ENCODE peak calls at places on chromosomes 2 and 18, in five cellular contexts. One of them, this sample, is unnamed. For H3K27me3, the result is how much of the 10 kb centered on the place peaks cover.

GRCh38 chr2:8049851-8050571 is 631.8 kb upstream of the ID2 start:
- DNase-seq in breast epithelium: no peak
- DNase-seq in HCT116: no peak
- DNase-seq in mammary epithelial cell: peak
- DNase-seq in fibroblast of lung: no peak
- DNase-seq in this sample: no peak

GRCh38 chr2:180222642-180223041 is 215.5 kb upstream of the CWC22 start:
- DNase-seq in breast epithelium: no peak
- DNase-seq in HCT116: no peak
- DNase-seq in mammary epithelial cell: peak
- DNase-seq in fibroblast of lung: peak
- DNase-seq in this sample: no peak

GRCh38 chr18:12295389-12296086 is 12.5 kb upstream of the TUBB6 start:
- DNase-seq in breast epithelium: no peak
- DNase-seq in HCT116: no peak
- DNase-seq in mammary epithelial cell: no peak
- DNase-seq in fibroblast of lung: no peak
- DNase-seq in this sample: no peak

GRCh38 chr18:413263-413662 is 87.2 kb downstream of the COLEC12 start:
- DNase-seq in breast epithelium: no peak
- DNase-seq in HCT116: no peak
- DNase-seq in mammary epithelial cell: no peak
- DNase-seq in fibroblast of lung: no peak
- DNase-seq in this sample: no peak

GRCh38 chr2:134762508-134762907 is 43.7 kb upstream of the TMEM163 start:
- DNase-seq in breast epithelium: no peak
- DNase-seq in HCT116: no peak
- DNase-seq in mammary epithelial cell: peak
- DNase-seq in fibroblast of lung: no peak
- DNase-seq in this sample: no peak

GRCh38 chr2:216343221-216343985 is 28.9 kb downstream of the MARCHF4 start:
- DNase-seq in breast epithelium: no peak
- DNase-seq in HCT116: no peak
- DNase-seq in mammary epithelial cell: no peak
- DNase-seq in fibroblast of lung: no peak
- DNase-seq in this sample: no peak

GRCh38 chr18:22182884-22183610 is 13.7 kb downstream of the GATA6 start:
- DNase-seq in breast epithelium: no peak
- DNase-seq in HCT116: no peak
- DNase-seq in mammary epithelial cell: peak
- DNase-seq in fibroblast of lung: no peak
- DNase-seq in this sample: no peak

GRCh38 chr2:25293145-25293544 is 48.6 kb downstream of the DNMT3A start:
- DNase-seq in breast epithelium: no peak
- DNase-seq in HCT116: no peak
- DNase-seq in mammary epithelial cell: no peak
- DNase-seq in fibroblast of lung: no peak
- DNase-seq in this sample: no peak

GRCh38 chr18:74497308-74497640 is 1.1 kb downstream of the CNDP2 start:
- DNase-seq in breast epithelium: no peak
- DNase-seq in HCT116: no peak
- DNase-seq in mammary epithelial cell: no peak
- DNase-seq in fibroblast of lung: no peak
- DNase-seq in this sample: no peak

GRCh38 chr2:19623488-19623887 is 265.1 kb upstream of the OSR1 start:
- DNase-seq in breast epithelium: no peak
- DNase-seq in HCT116: no peak
- DNase-seq in mammary epithelial cell: peak
- DNase-seq in fibroblast of lung: peak
- DNase-seq in this sample: no peak

GRCh38 chr18:50286391-50287027 is 983 bp downstream of the CXXC1 start:
- DNase-seq in breast epithelium: no peak
- DNase-seq in HCT116: peak
- DNase-seq in mammary epithelial cell: peak
- DNase-seq in fibroblast of lung: no peak
- DNase-seq in this sample: no peak

GRCh38 chr2:170504820-170505145 is 210.4 kb upstream of the SP5 start:
- DNase-seq in breast epithelium: no peak
- DNase-seq in HCT116: no peak
- DNase-seq in mammary epithelial cell: no peak
- DNase-seq in fibroblast of lung: no peak
- DNase-seq in this sample: no peak

GRCh38 chr2:197309369-197310231 is 980 bp downstream of the ANKRD44 start:
- DNase-seq in breast epithelium: no peak
- DNase-seq in HCT116: no peak
- DNase-seq in mammary epithelial cell: no peak
- DNase-seq in fibroblast of lung: no peak
- DNase-seq in this sample: no peak

GRCh38 chr18:13572148-13572547 is 154.2 kb downstream of the FAM210A start:
- DNase-seq in breast epithelium: no peak
- DNase-seq in HCT116: no peak
- DNase-seq in mammary epithelial cell: no peak
- DNase-seq in fibroblast of lung: no peak
- DNase-seq in this sample: no peak

GRCh38 chr18:13574761-13575160 is 151.6 kb downstream of the FAM210A start:
- DNase-seq in breast epithelium: no peak
- DNase-seq in HCT116: no peak
- DNase-seq in mammary epithelial cell: no peak
- DNase-seq in fibroblast of lung: no peak
- DNase-seq in this sample: no peak

GRCh38 chr18:13574355-13574754 is 152.0 kb downstream of the FAM210A start:
- DNase-seq in breast epithelium: no peak
- DNase-seq in HCT116: no peak
- DNase-seq in mammary epithelial cell: no peak
- DNase-seq in fibroblast of lung: no peak
- DNase-seq in this sample: no peak

GRCh38 chr18:13572721-13573120 is 153.6 kb downstream of the FAM210A start:
- DNase-seq in breast epithelium: no peak
- DNase-seq in HCT116: no peak
- DNase-seq in mammary epithelial cell: no peak
- DNase-seq in fibroblast of lung: no peak
- DNase-seq in this sample: no peak

DNA sequence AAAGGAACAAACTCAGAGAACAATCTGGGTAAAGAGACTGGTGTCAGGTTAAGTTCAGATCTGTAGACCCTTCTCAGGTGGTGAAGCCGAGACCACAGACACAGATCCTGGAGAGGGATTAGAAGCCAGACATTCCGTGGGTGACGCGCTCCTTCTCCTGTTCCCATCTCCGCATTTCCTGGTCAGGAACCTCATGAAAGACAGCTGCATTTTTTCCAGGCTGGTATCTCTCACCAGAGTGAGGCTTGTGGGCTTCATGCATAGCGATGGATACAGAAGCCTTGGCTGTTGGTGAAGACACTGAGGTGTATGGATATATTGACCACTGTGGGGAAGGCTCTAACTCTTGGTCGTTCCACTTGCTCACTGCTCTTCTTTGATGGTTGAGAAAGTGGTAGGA is 152.6 kb downstream of the FAM210A start:
- DNase-seq in breast epithelium: no peak
- DNase-seq in HCT116: no peak
- DNase-seq in mammary epithelial cell: no peak
- DNase-seq in fibroblast of lung: no peak
- DNase-seq in this sample: no peak
- H3K27me3 ChIP-seq in breast epithelium: under half
- H3K27me3 ChIP-seq in HCT116: under half
- H3K27me3 ChIP-seq in mammary epithelial cell: under half
- H3K27me3 ChIP-seq in fibroblast of lung: under half
- H3K27me3 ChIP-seq in this sample: under half

GRCh38 chr2:233466991-233467603 is 99.5 kb downstream of the USP40 start:
- DNase-seq in breast epithelium: no peak
- DNase-seq in HCT116: no peak
- DNase-seq in mammary epithelial cell: no peak
- DNase-seq in fibroblast of lung: no peak
- DNase-seq in this sample: peak
- H3K27ac ChIP-seq in breast epithelium: no peak
- H3K27ac ChIP-seq in HCT116: no peak
- H3K27ac ChIP-seq in mammary epithelial cell: no peak
- H3K27ac ChIP-seq in fibroblast of lung: no peak
- H3K27ac ChIP-seq in this sample: peak

GRCh38 chr18:76435321-76435989 is 59.6 kb downstream of the ZNF516 start:
- DNase-seq in breast epithelium: no peak
- DNase-seq in HCT116: no peak
- DNase-seq in mammary epithelial cell: no peak
- DNase-seq in fibroblast of lung: no peak
- DNase-seq in this sample: no peak
- TF ChIP-seq CTCF in breast epithelium: no peak
- TF ChIP-seq CTCF in HCT116: no peak
- TF ChIP-seq CTCF in mammary epithelial cell: no peak
- TF ChIP-seq CTCF in fibroblast of lung: no peak
- TF ChIP-seq CTCF in this sample: no peak

GRCh38 chr2:45004569-45005181 is 4.6 kb downstream of the SIX2 start:
- DNase-seq in breast epithelium: no peak
- DNase-seq in HCT116: no peak
- DNase-seq in mammary epithelial cell: no peak
- DNase-seq in fibroblast of lung: no peak
- DNase-seq in this sample: no peak
- H3K27me3 ChIP-seq in breast epithelium: half or more
- H3K27me3 ChIP-seq in HCT116: under half
- H3K27me3 ChIP-seq in mammary epithelial cell: under half
- H3K27me3 ChIP-seq in fibroblast of lung: half or more
- H3K27me3 ChIP-seq in this sample: half or more

DNA sequence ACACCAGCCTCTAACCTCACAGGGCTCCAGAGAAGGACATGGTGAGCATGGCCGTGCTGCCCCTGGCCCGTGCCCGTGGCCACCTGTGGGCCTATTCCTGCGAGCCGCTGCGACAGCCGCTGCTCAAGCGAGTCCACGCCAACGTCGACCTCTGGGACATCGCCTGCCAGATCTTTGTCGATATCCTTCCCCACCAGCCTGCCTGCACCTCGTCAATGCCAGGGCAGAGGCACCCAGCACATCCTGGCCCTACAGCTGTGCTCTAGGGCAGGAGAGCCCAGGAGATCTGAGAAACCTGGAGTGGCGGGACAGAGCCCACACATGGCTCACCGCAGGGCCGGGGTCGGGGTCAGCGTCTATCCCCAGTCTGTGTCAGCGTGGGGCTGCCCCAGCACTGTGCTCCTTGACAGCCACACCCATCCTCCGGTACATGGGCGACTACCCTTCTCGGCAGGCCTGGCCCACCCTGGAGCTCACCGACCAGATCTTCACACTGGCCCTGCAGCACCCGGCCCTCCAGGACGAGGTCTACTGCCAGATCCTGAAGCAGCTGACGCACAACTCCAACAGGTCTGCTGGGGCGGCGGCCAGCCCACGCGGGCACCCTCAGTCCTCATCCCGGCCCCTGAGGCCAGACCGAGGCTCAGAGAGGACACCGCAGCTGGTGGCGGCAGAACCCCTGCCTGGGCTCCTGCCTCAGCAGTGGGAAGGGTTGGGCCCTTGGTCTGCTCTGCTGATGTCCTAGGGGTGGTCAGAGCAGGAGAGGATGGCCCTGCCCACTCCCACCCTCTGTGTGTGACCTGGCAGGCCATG is 14.6 kb upstream of the GPR17 start:
- DNase-seq in breast epithelium: no peak
- DNase-seq in HCT116: no peak
- DNase-seq in mammary epithelial cell: no peak
- DNase-seq in fibroblast of lung: no peak
- DNase-seq in this sample: no peak
- H3K27ac ChIP-seq in breast epithelium: no peak
- H3K27ac ChIP-seq in HCT116: no peak
- H3K27ac ChIP-seq in mammary epithelial cell: no peak
- H3K27ac ChIP-seq in fibroblast of lung: no peak
- H3K27ac ChIP-seq in this sample: no peak

GRCh38 chr2:132463719-132464118 is 47.1 kb downstream of the GPR39 start:
- DNase-seq in breast epithelium: no peak
- DNase-seq in HCT116: no peak
- DNase-seq in mammary epithelial cell: peak
- DNase-seq in fibroblast of lung: no peak
- DNase-seq in this sample: no peak

GRCh38 chr2:132462242-132462641 is 45.6 kb downstream of the GPR39 start:
- DNase-seq in breast epithelium: no peak
- DNase-seq in HCT116: no peak
- DNase-seq in mammary epithelial cell: no peak
- DNase-seq in fibroblast of lung: no peak
- DNase-seq in this sample: no peak

GRCh38 chr2:132465917-132466316 is 49.3 kb downstream of the GPR39 start:
- DNase-seq in breast epithelium: no peak
- DNase-seq in HCT116: no peak
- DNase-seq in mammary epithelial cell: peak
- DNase-seq in fibroblast of lung: no peak
- DNase-seq in this sample: no peak

GRCh38 chr2:132469095-132469494 is 52.5 kb downstream of the GPR39 start:
- DNase-seq in breast epithelium: no peak
- DNase-seq in HCT116: no peak
- DNase-seq in mammary epithelial cell: no peak
- DNase-seq in fibroblast of lung: no peak
- DNase-seq in this sample: no peak

GRCh38 chr2:132466428-132467028 is 49.9 kb downstream of the GPR39 start:
- DNase-seq in breast epithelium: no peak
- DNase-seq in HCT116: no peak
- DNase-seq in mammary epithelial cell: no peak
- DNase-seq in fibroblast of lung: no peak
- DNase-seq in this sample: no peak
- TF ChIP-seq CTCF in breast epithelium: no peak
- TF ChIP-seq CTCF in HCT116: no peak
- TF ChIP-seq CTCF in mammary epithelial cell: no peak
- TF ChIP-seq CTCF in fibroblast of lung: no peak
- TF ChIP-seq CTCF in this sample: no peak

GRCh38 chr2:127279781-127280180 is 14.2 kb downstream of the ERCC3 start:
- DNase-seq in breast epithelium: no peak
- DNase-seq in HCT116: no peak
- DNase-seq in mammary epithelial cell: no peak
- DNase-seq in fibroblast of lung: no peak
- DNase-seq in this sample: no peak

GRCh38 chr2:127277028-127277427 is 16.9 kb downstream of the ERCC3 start:
- DNase-seq in breast epithelium: no peak
- DNase-seq in HCT116: no peak
- DNase-seq in mammary epithelial cell: no peak
- DNase-seq in fibroblast of lung: peak
- DNase-seq in this sample: no peak

GRCh38 chr2:127275356-127275755 is 18.6 kb downstream of the ERCC3 start:
- DNase-seq in breast epithelium: no peak
- DNase-seq in HCT116: no peak
- DNase-seq in mammary epithelial cell: no peak
- DNase-seq in fibroblast of lung: no peak
- DNase-seq in this sample: no peak

GRCh38 chr2:127278959-127279358 is 15.0 kb downstream of the ERCC3 start:
- DNase-seq in breast epithelium: no peak
- DNase-seq in HCT116: no peak
- DNase-seq in mammary epithelial cell: no peak
- DNase-seq in fibroblast of lung: no peak
- DNase-seq in this sample: no peak

DNA sequence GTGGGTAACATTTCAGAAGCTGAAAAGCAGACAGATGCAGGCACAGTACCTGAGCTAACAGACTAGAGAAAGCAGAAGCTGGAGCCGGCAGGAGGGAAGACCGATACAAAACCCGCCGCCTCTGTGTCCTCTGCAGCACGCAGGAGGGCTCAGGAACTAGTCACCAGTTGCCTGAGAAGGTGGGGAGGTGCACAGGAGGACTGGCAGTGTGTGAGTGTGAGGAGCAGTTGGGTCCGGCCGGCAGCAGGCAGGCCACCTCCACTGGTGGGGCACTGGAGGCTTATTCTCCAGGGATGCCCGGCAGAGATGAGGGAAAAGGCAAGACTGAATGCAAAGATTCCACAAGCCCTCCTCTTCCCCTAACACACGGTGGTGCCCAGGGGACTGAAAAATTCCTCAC is 18.2 kb downstream of the ERCC3 start:
- DNase-seq in breast epithelium: no peak
- DNase-seq in HCT116: no peak
- DNase-seq in mammary epithelial cell: no peak
- DNase-seq in fibroblast of lung: no peak
- DNase-seq in this sample: no peak
- H3K27me3 ChIP-seq in breast epithelium: under half
- H3K27me3 ChIP-seq in HCT116: under half
- H3K27me3 ChIP-seq in mammary epithelial cell: under half
- H3K27me3 ChIP-seq in fibroblast of lung: under half
- H3K27me3 ChIP-seq in this sample: under half

GRCh38 chr2:205722538-205722878 is 40.2 kb downstream of the NRP2 start:
- DNase-seq in breast epithelium: no peak
- DNase-seq in HCT116: no peak
- DNase-seq in mammary epithelial cell: no peak
- DNase-seq in fibroblast of lung: no peak
- DNase-seq in this sample: no peak
- H3K27ac ChIP-seq in breast epithelium: no peak
- H3K27ac ChIP-seq in HCT116: no peak
- H3K27ac ChIP-seq in mammary epithelial cell: no peak
- H3K27ac ChIP-seq in fibroblast of lung: no peak
- H3K27ac ChIP-seq in this sample: no peak